ENCODE peak calls at places on chromosome 2, in six cellular contexts. D, L, E, G, Y and N are unnamed samples.

GRCh38 chr2:101675512-101675911 is 22.0 kb upstream of the MAP4K4 start:
- DNase-seq in D (no peak), L (no peak), E (no peak), G (no peak), Y (no peak), N (no peak)

GRCh38 chr2:187453078-187453641 is 5.1 kb upstream of the CALCRL start:
- DNase-seq in D (peak; percentile 27), L (no peak), E (no peak), G (no peak), Y (no peak), N (peak; percentile 40)

GRCh38 chr2:85265304-85265703 is 62.5 kb downstream of the TGOLN2 start:
- DNase-seq in D (no peak), L (no peak), E (no peak), G (no peak), Y (no peak), N (no peak)

GRCh38 chr2:85179541-85179940 is 46.3 kb downstream of the TCF7L1 start:
- DNase-seq in D (peak; percentile 50), L (no peak), E (no peak), G (no peak), Y (no peak), N (no peak)

GRCh38 chr2:127661072-127661618 is 14.2 kb downstream of the LIMS2 start:
- DNase-seq in D (no peak), L (no peak), E (no peak), G (no peak), Y (no peak), N (no peak)

GRCh38 chr2:209974566-209974965 is 27.9 kb upstream of the RPE start:
- DNase-seq in D (no peak), L (no peak), E (no peak), G (no peak), Y (no peak), N (no peak)

GRCh38 chr2:195410272-195410671 is 246.8 kb upstream of the SLC39A10 start:
- DNase-seq in D (no peak), L (no peak), E (no peak), G (no peak), Y (no peak), N (no peak)

GRCh38 chr2:215981135-215981534 is 32.2 kb downstream of the MREG start:
- DNase-seq in D (no peak), L (no peak), E (no peak), G (no peak), Y (no peak), N (no peak)

GRCh38 chr2:146220957-146221356 is 1623.9 kb upstream of the ACVR2A start:
- DNase-seq in D (no peak), L (no peak), E (no peak), G (no peak), Y (no peak), N (no peak)

GRCh38 chr2:3729055-3729448 is 25.7 kb downstream of the DCDC2C start:
- DNase-seq in D (no peak), L (no peak), E (no peak), G (no peak), Y (no peak), N (no peak)